ENCODE peak calls at places on chromosomes 4 and X, in ten cellular contexts. U, D, A, Q, I, H, F, V, Y and O are unnamed samples.

GRCh38 chrX:38561951-38562719 is 793 bp downstream of the TSPAN7 start:
- DNase-seq in I (peak), V (no peak), Q (peak), Y (peak), A (no peak), H (peak), U (peak), D (no peak), F (no peak), O (no peak)

GRCh38 chr4:148693913-148694649 is 251.9 kb upstream of the NR3C2 start:
- DNase-seq in V (no peak), Y (no peak), F (no peak), U (no peak), A (no peak), H (no peak), D (no peak), I (no peak), Q (no peak), O (no peak)

GRCh38 chr4:183099537-183100297 is 660 bp downstream of the WWC2 start:
- DNase-seq in Y (peak), V (peak), I (peak), Q (peak), H (peak), A (no peak), F (no peak), D (no peak), U (peak), O (peak)

GRCh38 chr4:7763788-7764187 is 175.9 kb downstream of the AFAP1 start:
- DNase-seq in F (no peak), Q (peak), H (no peak), Y (no peak), V (no peak), D (no peak), U (peak), A (no peak), I (no peak), O (no peak)

GRCh38 chr4:106816501-106816900 is 219.6 kb downstream of the DKK2 start:
- DNase-seq in Q (no peak), U (no peak), I (no peak), A (no peak), D (no peak), Y (no peak), H (no peak), V (no peak), F (no peak), O (no peak)

GRCh38 chr4:87716350-87717041 is 66.4 kb downstream of the DMP1 start:
- DNase-seq in I (no peak), H (peak), Y (no peak), V (no peak), F (no peak), Q (no peak), A (no peak), D (no peak), U (no peak), O (no peak)

GRCh38 chrX:13828392-13828791 is 11.5 kb upstream of the GPM6B start:
- DNase-seq in I (no peak), A (no peak), V (no peak), D (no peak), Y (no peak), Q (no peak), U (no peak), H (no peak), F (no peak), O (no peak)

GRCh38 chrX:50988649-50989048 is 78.1 kb downstream of the BMP15 start:
- DNase-seq in I (peak), D (no peak), Y (no peak), F (no peak), V (no peak), Q (peak), U (peak), A (no peak), H (peak), O (no peak)

GRCh38 chr4:2059034-2059725 is at the start of gene NAT8L:
- DNase-seq in D (no peak), I (peak), H (no peak), F (no peak), V (no peak), A (no peak), U (no peak), Y (peak), Q (peak), O (no peak)

GRCh38 chr4:184392748-184393334 is 81.5 kb downstream of the IRF2 start:
- DNase-seq in F (no peak), I (no peak), A (no peak), H (no peak), D (no peak), Q (no peak), V (no peak), Y (no peak), U (no peak), O (no peak)

GRCh38 chr4:156946508-156947197 is 24.9 kb downstream of the PDGFC start:
- DNase-seq in U (peak), H (no peak), Q (no peak), Y (no peak), V (no peak), I (no peak), D (no peak), A (no peak), F (no peak), O (no peak)

GRCh38 chr4:3766791-3767561 is 791 bp downstream of the ADRA2C start:
- DNase-seq in F (no peak), V (no peak), A (no peak), I (peak), H (no peak), U (peak), Q (peak), D (no peak), Y (no peak), O (no peak)

GRCh38 chrX:135396566-135396965 is 25.2 kb upstream of the SMIM10L2A start:
- DNase-seq in Q (no peak), U (no peak), F (no peak), I (no peak), H (no peak), D (no peak), A (no peak), V (no peak), Y (no peak), O (no peak)

GRCh38 chr4:78656968-78657445 is 105.4 kb downstream of the ANXA3 start:
- DNase-seq in Q (no peak), H (no peak), V (peak), I (no peak), D (peak), A (no peak), F (no peak), U (no peak), Y (no peak), O (no peak)

GRCh38 chrX:28177202-28177601 is 196.0 kb upstream of the DCAF8L1 start:
- DNase-seq in A (no peak), I (no peak), D (no peak), Y (no peak), Q (peak), F (no peak), H (no peak), U (no peak), V (no peak), O (no peak)

GRCh38 chr4:110620352-110621327 is 2.2 kb downstream of the PITX2 start:
- DNase-seq in Q (no peak), V (no peak), U (peak), F (no peak), I (peak), A (no peak), Y (no peak), H (peak), D (no peak), O (no peak)

GRCh38 chrX:13689519-13690211 is 737 bp downstream of the RAB9A start:
- DNase-seq in U (peak), F (no peak), Y (no peak), Q (peak), I (no peak), H (no peak), D (peak), A (no peak), V (no peak), O (peak)

GRCh38 chr4:110854021-110854678 is 231.3 kb upstream of the PITX2 start:
- DNase-seq in A (no peak), D (no peak), I (no peak), U (peak), H (no peak), Q (peak), Y (no peak), V (no peak), F (no peak), O (no peak)

GRCh38 chr4:87863486-87863885 is 30.7 kb downstream of the MEPE start:
- DNase-seq in V (no peak), I (no peak), Y (no peak), U (no peak), A (no peak), F (no peak), Q (no peak), D (no peak), H (no peak), O (no peak)

GRCh38 chr4:57156242-57156990 is 46.2 kb upstream of the IGFBP7 start:
- DNase-seq in Q (no peak), Y (no peak), H (no peak), F (no peak), A (no peak), D (no peak), U (peak), I (no peak), V (no peak), O (peak)

GRCh38 chr4:8830056-8830455 is 41.6 kb downstream of the HMX1 start:
- DNase-seq in V (no peak), H (no peak), Q (no peak), A (no peak), Y (no peak), F (no peak), D (no peak), I (no peak), U (no peak), O (no peak)

GRCh38 chrX:21606037-21606436 is 52.1 kb downstream of the KLHL34 start:
- DNase-seq in F (no peak), D (no peak), H (no peak), Y (no peak), U (no peak), I (no peak), V (no peak), A (no peak), Q (no peak), O (no peak)

GRCh38 chr4:52263612-52264011 is 212.5 kb downstream of the SPATA18 start:
- DNase-seq in U (no peak), Q (no peak), V (no peak), D (no peak), I (no peak), F (no peak), Y (no peak), H (no peak), A (no peak), O (no peak)

GRCh38 chrX:124194209-124194608 is 138.3 kb upstream of the TEX13D start:
- DNase-seq in U (peak), A (no peak), H (no peak), Y (peak), Q (no peak), V (no peak), I (no peak), F (no peak), D (no peak), O (peak)

GRCh38 chr4:90120815-90121214 is 6.4 kb upstream of the CCSER1 start:
- DNase-seq in I (no peak), H (no peak), Y (no peak), V (no peak), A (no peak), Q (no peak), U (no peak), F (no peak), D (no peak), O (no peak)

GRCh38 chr4:112517067-112517588 is 1.1 kb upstream of the NEUROG2 start:
- DNase-seq in U (no peak), V (no peak), D (no peak), A (no peak), H (no peak), Y (no peak), I (peak), F (no peak), Q (no peak), O (no peak)

GRCh38 chr4:8323947-8324555 is 54.5 kb downstream of the HTRA3 start:
- DNase-seq in Q (no peak), F (no peak), A (no peak), D (no peak), V (no peak), H (no peak), I (no peak), Y (no peak), U (no peak), O (no peak)

GRCh38 chrX:80285131-80285773 is 135.0 kb upstream of the TENT5D start:
- DNase-seq in A (no peak), F (no peak), D (no peak), H (peak), V (no peak), I (peak), Q (peak), U (peak), Y (no peak), O (no peak)

GRCh38 chr4:105451346-105451745 is 22.5 kb downstream of the PPA2 start:
- DNase-seq in U (no peak), I (no peak), Y (no peak), D (no peak), A (no peak), Q (no peak), F (no peak), H (no peak), V (no peak), O (no peak)

GRCh38 chrX:120262781-120263719 is 12.4 kb downstream of the ZBTB33 start:
- DNase-seq in V (no peak), U (no peak), I (no peak), H (no peak), A (no peak), Q (no peak), D (no peak), Y (no peak), F (no peak), O (no peak)

GRCh38 chr4:115944146-115944905 is 830.9 kb upstream of the NDST4 start:
- DNase-seq in F (no peak), I (no peak), H (no peak), V (no peak), A (no peak), U (no peak), Q (no peak), D (no peak), Y (no peak), O (no peak)

GRCh38 chr4:8534129-8534528 is 46.1 kb upstream of the GPR78 start:
- DNase-seq in D (no peak), I (no peak), Q (no peak), A (no peak), F (no peak), Y (no peak), V (no peak), H (peak), U (peak), O (no peak)

GRCh38 chr4:62644372-62644771 is 1444.2 kb downstream of the ADGRL3 start:
- DNase-seq in H (no peak), Q (peak), F (no peak), V (no peak), D (no peak), A (no peak), I (no peak), U (peak), Y (no peak), O (no peak)

GRCh38 chr4:186497043-186497442 is 58.3 kb downstream of the MTNR1A start:
- DNase-seq in V (no peak), U (no peak), Y (no peak), H (no peak), I (no peak), F (no peak), A (no peak), Q (no peak), D (no peak), O (no peak)

GRCh38 chr4:109729155-109729562 is 711 bp downstream of the PLA2G12A start:
- DNase-seq in A (no peak), I (no peak), Q (peak), D (no peak), U (peak), F (no peak), V (peak), Y (no peak), H (no peak), O (no peak)

GRCh38 chr4:93788712-93789111 is 39.8 kb upstream of the ATOH1 start:
- DNase-seq in V (no peak), Q (no peak), Y (no peak), I (no peak), F (no peak), A (no peak), H (no peak), U (peak), D (no peak), O (no peak)

GRCh38 chrX:24498181-24498580 is 33.1 kb downstream of the PDK3 start:
- DNase-seq in D (no peak), F (no peak), Q (peak), Y (no peak), A (no peak), U (no peak), I (no peak), H (peak), V (no peak), O (peak)

GRCh38 chr4:112748352-112748900 is 111.5 kb downstream of the LARP7 start:
- DNase-seq in I (no peak), Y (no peak), D (no peak), F (no peak), U (no peak), V (no peak), A (no peak), Q (no peak), H (no peak), O (no peak)